ENCODE peak calls at places on chromosomes 16 and 17, in nine cellular contexts. One of them, this sample, is unnamed.
A peak's percentile ranks its signal among the peaks of the same experiment; 100 is the strongest.

GRCh38 chr16:18855196-18855595 is 53.8 kb upstream of the ARL6IP1 start:
- DNase-seq in endothelial cell of umbilical vein: no peak
- DNase-seq in dorsolateral prefrontal cortex: no peak
- DNase-seq in BE2C: no peak
- DNase-seq in AG09319: no peak
- DNase-seq in cardiac fibroblast: no peak
- DNase-seq in neural crest cell: no peak
- DNase-seq in CD8-positive, alpha-beta T cell: no peak
- DNase-seq in CD4-positive, alpha-beta T cell: no peak
- DNase-seq in this sample: no peak

GRCh38 chr17:80122926-80123505 is 21.6 kb downstream of the GAA start:
- DNase-seq in BE2C: no peak
- DNase-seq in neural crest cell: no peak
- DNase-seq in dorsolateral prefrontal cortex: no peak
- DNase-seq in endothelial cell of umbilical vein: no peak
- DNase-seq in cardiac fibroblast: no peak
- DNase-seq in CD4-positive, alpha-beta T cell: no peak
- DNase-seq in AG09319: no peak
- DNase-seq in CD8-positive, alpha-beta T cell: no peak
- DNase-seq in this sample: no peak

GRCh38 chr16:56743840-56744239 is 13.9 kb downstream of the NUP93 start:
- DNase-seq in CD8-positive, alpha-beta T cell: no peak
- DNase-seq in CD4-positive, alpha-beta T cell: no peak
- DNase-seq in AG09319: no peak
- DNase-seq in BE2C: peak; percentile 56
- DNase-seq in endothelial cell of umbilical vein: peak; percentile 11
- DNase-seq in cardiac fibroblast: peak; percentile 73
- DNase-seq in neural crest cell: no peak
- DNase-seq in dorsolateral prefrontal cortex: no peak
- DNase-seq in this sample: no peak

GRCh38 chr17:39339272-39339671 is 62.2 kb downstream of the FBXL20 start:
- DNase-seq in AG09319: no peak
- DNase-seq in endothelial cell of umbilical vein: peak; percentile 67
- DNase-seq in neural crest cell: no peak
- DNase-seq in dorsolateral prefrontal cortex: no peak
- DNase-seq in cardiac fibroblast: no peak
- DNase-seq in CD8-positive, alpha-beta T cell: no peak
- DNase-seq in CD4-positive, alpha-beta T cell: no peak
- DNase-seq in BE2C: no peak
- DNase-seq in this sample: no peak

GRCh38 chr17:5571281-5571680 is 13.0 kb downstream of the NLRP1 start:
- DNase-seq in BE2C: no peak
- DNase-seq in cardiac fibroblast: peak; percentile 28
- DNase-seq in CD8-positive, alpha-beta T cell: no peak
- DNase-seq in dorsolateral prefrontal cortex: no peak
- DNase-seq in endothelial cell of umbilical vein: no peak
- DNase-seq in AG09319: no peak
- DNase-seq in CD4-positive, alpha-beta T cell: no peak
- DNase-seq in neural crest cell: no peak
- DNase-seq in this sample: no peak

GRCh38 chr16:27980919-27981670 is 82.4 kb downstream of the GSG1L start:
- DNase-seq in CD8-positive, alpha-beta T cell: no peak
- DNase-seq in AG09319: no peak
- DNase-seq in CD4-positive, alpha-beta T cell: no peak
- DNase-seq in neural crest cell: no peak
- DNase-seq in endothelial cell of umbilical vein: no peak
- DNase-seq in dorsolateral prefrontal cortex: peak; percentile 87
- DNase-seq in BE2C: no peak
- DNase-seq in cardiac fibroblast: no peak
- DNase-seq in this sample: no peak

GRCh38 chr17:50264263-50265113 is 9.8 kb upstream of the TMEM92 start:
- DNase-seq in endothelial cell of umbilical vein: no peak
- DNase-seq in CD4-positive, alpha-beta T cell: no peak
- DNase-seq in dorsolateral prefrontal cortex: no peak
- DNase-seq in CD8-positive, alpha-beta T cell: no peak
- DNase-seq in BE2C: no peak
- DNase-seq in cardiac fibroblast: peak; percentile 47
- DNase-seq in neural crest cell: no peak
- DNase-seq in AG09319: no peak
- DNase-seq in this sample: no peak

GRCh38 chr17:48625502-48626201 is 506 bp downstream of the HOXB9 start:
- DNase-seq in neural crest cell: no peak
- DNase-seq in CD4-positive, alpha-beta T cell: no peak
- DNase-seq in endothelial cell of umbilical vein: peak; percentile 35
- DNase-seq in cardiac fibroblast: no peak
- DNase-seq in BE2C: no peak
- DNase-seq in AG09319: no peak
- DNase-seq in CD8-positive, alpha-beta T cell: no peak
- DNase-seq in dorsolateral prefrontal cortex: no peak
- DNase-seq in this sample: no peak

GRCh38 chr17:31484821-31485220 is 93.3 kb downstream of the RAB11FIP4 start:
- DNase-seq in endothelial cell of umbilical vein: no peak
- DNase-seq in CD4-positive, alpha-beta T cell: no peak
- DNase-seq in cardiac fibroblast: no peak
- DNase-seq in CD8-positive, alpha-beta T cell: no peak
- DNase-seq in AG09319: no peak
- DNase-seq in neural crest cell: no peak
- DNase-seq in BE2C: no peak
- DNase-seq in dorsolateral prefrontal cortex: no peak
- DNase-seq in this sample: no peak

GRCh38 chr16:66924527-66925321 is 611 bp downstream of the RRAD start:
- DNase-seq in endothelial cell of umbilical vein: no peak
- DNase-seq in cardiac fibroblast: no peak
- DNase-seq in AG09319: no peak
- DNase-seq in BE2C: peak; percentile 52
- DNase-seq in neural crest cell: peak; percentile 43
- DNase-seq in dorsolateral prefrontal cortex: no peak
- DNase-seq in CD4-positive, alpha-beta T cell: no peak
- DNase-seq in CD8-positive, alpha-beta T cell: peak; percentile 54
- DNase-seq in this sample: no peak

GRCh38 chr17:44796731-44797130 is 33.4 kb downstream of the GJC1 start:
- DNase-seq in cardiac fibroblast: no peak
- DNase-seq in BE2C: no peak
- DNase-seq in dorsolateral prefrontal cortex: no peak
- DNase-seq in AG09319: no peak
- DNase-seq in CD4-positive, alpha-beta T cell: no peak
- DNase-seq in CD8-positive, alpha-beta T cell: no peak
- DNase-seq in endothelial cell of umbilical vein: no peak
- DNase-seq in neural crest cell: no peak
- DNase-seq in this sample: no peak

GRCh38 chr17:37650419-37651003 is 7.3 kb upstream of the DDX52 start:
- DNase-seq in CD4-positive, alpha-beta T cell: no peak
- DNase-seq in cardiac fibroblast: peak; percentile 75
- DNase-seq in AG09319: peak; percentile 22
- DNase-seq in endothelial cell of umbilical vein: peak; percentile 62
- DNase-seq in BE2C: peak; percentile 13
- DNase-seq in dorsolateral prefrontal cortex: no peak
- DNase-seq in neural crest cell: peak; percentile 27
- DNase-seq in CD8-positive, alpha-beta T cell: no peak
- DNase-seq in this sample: no peak
- TF ChIP-seq CTCF in CD4-positive, alpha-beta T cell: no peak
- TF ChIP-seq CTCF in cardiac fibroblast: peak; percentile 55
- TF ChIP-seq CTCF in AG09319: peak; percentile 55
- TF ChIP-seq CTCF in endothelial cell of umbilical vein: peak; percentile 45
- TF ChIP-seq CTCF in BE2C: peak; percentile 51
- TF ChIP-seq CTCF in dorsolateral prefrontal cortex: peak; percentile 44
- TF ChIP-seq CTCF in neural crest cell: peak; percentile 66
- TF ChIP-seq CTCF in CD8-positive, alpha-beta T cell: no peak
- TF ChIP-seq CTCF in this sample: no peak

GRCh38 chr16:85878875-85879274 is 20.1 kb upstream of the IRF8 start:
- DNase-seq in dorsolateral prefrontal cortex: no peak
- DNase-seq in BE2C: no peak
- DNase-seq in neural crest cell: no peak
- DNase-seq in cardiac fibroblast: peak; percentile 81
- DNase-seq in CD8-positive, alpha-beta T cell: no peak
- DNase-seq in endothelial cell of umbilical vein: peak; percentile 92
- DNase-seq in AG09319: peak; percentile 11
- DNase-seq in CD4-positive, alpha-beta T cell: no peak
- DNase-seq in this sample: no peak
- TF ChIP-seq CTCF in dorsolateral prefrontal cortex: no peak
- TF ChIP-seq CTCF in BE2C: no peak
- TF ChIP-seq CTCF in neural crest cell: no peak
- TF ChIP-seq CTCF in cardiac fibroblast: no peak
- TF ChIP-seq CTCF in CD8-positive, alpha-beta T cell: no peak
- TF ChIP-seq CTCF in endothelial cell of umbilical vein: peak; percentile 25
- TF ChIP-seq CTCF in AG09319: no peak
- TF ChIP-seq CTCF in CD4-positive, alpha-beta T cell: no peak
- TF ChIP-seq CTCF in this sample: no peak

GRCh38 chr16:2858245-2859025 is 465 bp upstream of the PRSS22 start:
- DNase-seq in cardiac fibroblast: no peak
- DNase-seq in endothelial cell of umbilical vein: no peak
- DNase-seq in CD4-positive, alpha-beta T cell: no peak
- DNase-seq in BE2C: no peak
- DNase-seq in dorsolateral prefrontal cortex: no peak
- DNase-seq in CD8-positive, alpha-beta T cell: no peak
- DNase-seq in AG09319: no peak
- DNase-seq in neural crest cell: no peak
- DNase-seq in this sample: no peak
- TF ChIP-seq CTCF in cardiac fibroblast: no peak
- TF ChIP-seq CTCF in endothelial cell of umbilical vein: no peak
- TF ChIP-seq CTCF in CD4-positive, alpha-beta T cell: no peak
- TF ChIP-seq CTCF in BE2C: no peak
- TF ChIP-seq CTCF in dorsolateral prefrontal cortex: no peak
- TF ChIP-seq CTCF in CD8-positive, alpha-beta T cell: no peak
- TF ChIP-seq CTCF in AG09319: no peak
- TF ChIP-seq CTCF in neural crest cell: no peak
- TF ChIP-seq CTCF in this sample: no peak

GRCh38 chr16:80889779-80890359 is 85.5 kb upstream of the CDYL2 start:
- DNase-seq in AG09319: no peak
- DNase-seq in neural crest cell: no peak
- DNase-seq in CD4-positive, alpha-beta T cell: no peak
- DNase-seq in CD8-positive, alpha-beta T cell: no peak
- DNase-seq in dorsolateral prefrontal cortex: no peak
- DNase-seq in cardiac fibroblast: no peak
- DNase-seq in BE2C: no peak
- DNase-seq in endothelial cell of umbilical vein: no peak
- DNase-seq in this sample: no peak
- TF ChIP-seq CTCF in AG09319: no peak
- TF ChIP-seq CTCF in neural crest cell: no peak
- TF ChIP-seq CTCF in CD4-positive, alpha-beta T cell: no peak
- TF ChIP-seq CTCF in CD8-positive, alpha-beta T cell: no peak
- TF ChIP-seq CTCF in dorsolateral prefrontal cortex: no peak
- TF ChIP-seq CTCF in cardiac fibroblast: no peak
- TF ChIP-seq CTCF in BE2C: no peak
- TF ChIP-seq CTCF in endothelial cell of umbilical vein: no peak
- TF ChIP-seq CTCF in this sample: no peak

GRCh38 chr16:53404959-53405358 is 29.3 kb upstream of the RBL2 start:
- DNase-seq in CD8-positive, alpha-beta T cell: no peak
- DNase-seq in cardiac fibroblast: peak; percentile 33
- DNase-seq in BE2C: no peak
- DNase-seq in CD4-positive, alpha-beta T cell: no peak
- DNase-seq in endothelial cell of umbilical vein: no peak
- DNase-seq in AG09319: no peak
- DNase-seq in neural crest cell: no peak
- DNase-seq in dorsolateral prefrontal cortex: no peak
- DNase-seq in this sample: no peak
- TF ChIP-seq CTCF in CD8-positive, alpha-beta T cell: no peak
- TF ChIP-seq CTCF in cardiac fibroblast: peak; percentile 13
- TF ChIP-seq CTCF in BE2C: no peak
- TF ChIP-seq CTCF in CD4-positive, alpha-beta T cell: no peak
- TF ChIP-seq CTCF in endothelial cell of umbilical vein: no peak
- TF ChIP-seq CTCF in AG09319: no peak
- TF ChIP-seq CTCF in neural crest cell: no peak
- TF ChIP-seq CTCF in dorsolateral prefrontal cortex: no peak
- TF ChIP-seq CTCF in this sample: peak; percentile 32

GRCh38 chr17:20097362-20097761 is 88.2 kb downstream of the SPECC1 start:
- DNase-seq in neural crest cell: no peak
- DNase-seq in dorsolateral prefrontal cortex: no peak
- DNase-seq in CD4-positive, alpha-beta T cell: no peak
- DNase-seq in CD8-positive, alpha-beta T cell: no peak
- DNase-seq in cardiac fibroblast: no peak
- DNase-seq in BE2C: no peak
- DNase-seq in AG09319: no peak
- DNase-seq in endothelial cell of umbilical vein: no peak
- DNase-seq in this sample: no peak

GRCh38 chr17:20096430-20096829 is 87.3 kb downstream of the SPECC1 start:
- DNase-seq in endothelial cell of umbilical vein: no peak
- DNase-seq in CD4-positive, alpha-beta T cell: no peak
- DNase-seq in cardiac fibroblast: no peak
- DNase-seq in dorsolateral prefrontal cortex: no peak
- DNase-seq in AG09319: no peak
- DNase-seq in neural crest cell: no peak
- DNase-seq in CD8-positive, alpha-beta T cell: no peak
- DNase-seq in BE2C: no peak
- DNase-seq in this sample: no peak

GRCh38 chr17:20092973-20093626 is 83.9 kb downstream of the SPECC1 start:
- DNase-seq in cardiac fibroblast: no peak
- DNase-seq in AG09319: no peak
- DNase-seq in CD8-positive, alpha-beta T cell: no peak
- DNase-seq in endothelial cell of umbilical vein: no peak
- DNase-seq in dorsolateral prefrontal cortex: no peak
- DNase-seq in CD4-positive, alpha-beta T cell: no peak
- DNase-seq in BE2C: no peak
- DNase-seq in neural crest cell: no peak
- DNase-seq in this sample: no peak

GRCh38 chr17:20094777-20095176 is 85.6 kb downstream of the SPECC1 start:
- DNase-seq in CD8-positive, alpha-beta T cell: no peak
- DNase-seq in AG09319: no peak
- DNase-seq in CD4-positive, alpha-beta T cell: no peak
- DNase-seq in neural crest cell: no peak
- DNase-seq in BE2C: no peak
- DNase-seq in endothelial cell of umbilical vein: no peak
- DNase-seq in cardiac fibroblast: peak; percentile 27
- DNase-seq in dorsolateral prefrontal cortex: no peak
- DNase-seq in this sample: no peak

DNA sequence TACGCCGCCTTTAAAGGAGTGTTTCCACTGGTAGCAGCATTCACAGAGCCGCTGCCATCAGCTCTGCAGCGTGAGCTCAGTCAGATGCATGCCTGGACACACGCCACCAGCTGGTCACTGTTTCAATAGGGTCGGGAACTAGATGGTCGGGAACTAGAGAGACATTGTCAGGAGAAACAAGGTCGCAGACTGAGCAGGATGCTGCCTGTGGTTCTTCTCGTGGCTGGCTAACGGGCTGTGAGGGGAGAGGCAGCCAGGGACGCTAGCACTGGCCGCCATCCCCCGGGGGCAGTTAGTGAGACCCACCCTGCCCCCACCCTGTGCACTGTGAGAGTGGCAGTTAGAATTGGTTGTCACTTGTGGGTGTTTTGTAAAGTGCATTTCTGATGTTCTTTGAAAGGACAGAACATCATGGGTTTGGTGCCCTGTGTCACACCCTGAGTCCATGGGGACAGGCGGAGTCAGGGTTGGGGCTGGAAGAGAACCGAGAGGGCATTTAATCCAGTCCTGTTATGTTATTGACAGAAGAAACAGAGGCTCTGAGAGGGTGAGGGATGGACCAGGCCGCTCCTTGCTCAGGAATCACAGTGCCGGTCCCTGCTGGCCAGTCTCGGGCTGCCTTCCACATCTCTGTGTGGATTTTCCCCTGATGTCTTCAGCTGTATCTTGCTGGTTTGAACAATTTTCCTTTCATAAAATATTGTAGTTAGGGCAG is 86.4 kb downstream of the SPECC1 start:
- DNase-seq in neural crest cell: peak; percentile 51
- DNase-seq in AG09319: no peak
- DNase-seq in CD8-positive, alpha-beta T cell: no peak
- DNase-seq in endothelial cell of umbilical vein: peak; percentile 27
- DNase-seq in CD4-positive, alpha-beta T cell: no peak
- DNase-seq in cardiac fibroblast: peak; percentile 51
- DNase-seq in dorsolateral prefrontal cortex: peak; percentile 70
- DNase-seq in BE2C: peak; percentile 8
- DNase-seq in this sample: no peak
- TF ChIP-seq CTCF in neural crest cell: peak; percentile 54
- TF ChIP-seq CTCF in AG09319: peak; percentile 48
- TF ChIP-seq CTCF in CD8-positive, alpha-beta T cell: no peak
- TF ChIP-seq CTCF in endothelial cell of umbilical vein: no peak
- TF ChIP-seq CTCF in CD4-positive, alpha-beta T cell: no peak
- TF ChIP-seq CTCF in cardiac fibroblast: peak; percentile 46
- TF ChIP-seq CTCF in dorsolateral prefrontal cortex: peak; percentile 59
- TF ChIP-seq CTCF in BE2C: peak; percentile 34
- TF ChIP-seq CTCF in this sample: no peak

GRCh38 chr17:78016852-78017251 is 58.3 kb downstream of the TNRC6C start:
- DNase-seq in AG09319: no peak
- DNase-seq in endothelial cell of umbilical vein: no peak
- DNase-seq in BE2C: no peak
- DNase-seq in dorsolateral prefrontal cortex: no peak
- DNase-seq in CD4-positive, alpha-beta T cell: no peak
- DNase-seq in neural crest cell: no peak
- DNase-seq in cardiac fibroblast: no peak
- DNase-seq in CD8-positive, alpha-beta T cell: no peak
- DNase-seq in this sample: no peak
- TF ChIP-seq CTCF in AG09319: no peak
- TF ChIP-seq CTCF in endothelial cell of umbilical vein: no peak
- TF ChIP-seq CTCF in BE2C: no peak
- TF ChIP-seq CTCF in dorsolateral prefrontal cortex: no peak
- TF ChIP-seq CTCF in CD4-positive, alpha-beta T cell: no peak
- TF ChIP-seq CTCF in neural crest cell: no peak
- TF ChIP-seq CTCF in cardiac fibroblast: no peak
- TF ChIP-seq CTCF in CD8-positive, alpha-beta T cell: no peak
- TF ChIP-seq CTCF in this sample: no peak